ENCODE peak calls at places on chromosomes 11 and 22, in five cellular contexts. S, W, X, H and O are unnamed samples.
A peak's percentile ranks its signal among the peaks of the same experiment; 100 is the strongest.

GRCh38 chr22:34390400-34390799 is 470.1 kb upstream of the LARGE1 start:
- DNase-seq in S (no peak), W (no peak), X (no peak), H (no peak), O (no peak)

GRCh38 chr11:123321641-123322040 is 108.4 kb upstream of the GRAMD1B start:
- DNase-seq in S (no peak), W (no peak), X (no peak), H (no peak), O (no peak)

GRCh38 chr11:34972892-34973291 is 56.5 kb downstream of the PDHX start:
- DNase-seq in S (no peak), W (no peak), X (no peak), H (peak; percentile 62), O (peak; percentile 62)

GRCh38 chr11:65743928-65744698 is 23.5 kb upstream of the RNASEH2C start:
- DNase-seq in S (peak; percentile 62), W (no peak), X (peak; percentile 73), H (no peak), O (no peak)

GRCh38 chr22:23639661-23640060 is 7.5 kb upstream of the DRICH1 start:
- DNase-seq in S (no peak), W (no peak), X (no peak), H (no peak), O (no peak)

GRCh38 chr11:36354221-36355003 is 58.3 kb downstream of the PRR5L start:
- DNase-seq in S (no peak), W (no peak), X (peak; percentile 47), H (peak; percentile 87), O (peak; percentile 62)

GRCh38 chr11:128521697-128522062 is 65.7 kb downstream of the ETS1 start:
- DNase-seq in S (no peak), W (no peak), X (no peak), H (no peak), O (no peak)

GRCh38 chr11:35804446-35805040 is 139.3 kb upstream of the LDLRAD3 start:
- DNase-seq in S (no peak), W (no peak), X (no peak), H (no peak), O (no peak)

GRCh38 chr22:31719850-31720471 is 30.0 kb downstream of the PRR14L start:
- DNase-seq in S (no peak), W (no peak), X (peak; percentile 2), H (no peak), O (no peak)

GRCh38 chr11:103043826-103044688 is 47.9 kb downstream of the DCUN1D5 start:
- DNase-seq in S (no peak), W (no peak), X (no peak), H (no peak), O (no peak)

GRCh38 chr11:26297179-26297970 is 34.6 kb upstream of the ANO3 start:
- DNase-seq in S (peak; percentile 2), W (no peak), X (peak; percentile 64), H (peak; percentile 66), O (no peak)

GRCh38 chr11:12889243-12889642 is 119.9 kb upstream of the RASSF10 start:
- DNase-seq in S (no peak), W (peak; percentile 35), X (peak; percentile 49), H (peak; percentile 64), O (peak; percentile 61)

GRCh38 chr11:10307411-10308207 is 2.7 kb downstream of the ADM start:
- DNase-seq in S (peak; percentile 84), W (peak; percentile 84), X (peak; percentile 87), H (no peak), O (peak; percentile 72)

GRCh38 chr11:28447226-28447625 is 339.0 kb downstream of the METTL15 start:
- DNase-seq in S (no peak), W (no peak), X (no peak), H (peak; percentile 31), O (peak; percentile 20)

GRCh38 chr11:8031248-8032115 is 44.3 kb downstream of the EIF3F start:
- DNase-seq in S (no peak), W (no peak), X (no peak), H (no peak), O (no peak)

GRCh38 chr11:36210529-36210928 is 78.7 kb downstream of the COMMD9 start:
- DNase-seq in S (no peak), W (no peak), X (peak; percentile 45), H (no peak), O (no peak)

GRCh38 chr11:133966924-133967598 is 10.3 kb upstream of the IGSF9B start:
- DNase-seq in S (no peak), W (peak; percentile 70), X (no peak), H (no peak), O (no peak)